ENCODE peak calls at places on chromosomes 12 and 14, in ten cellular contexts. A is EL; M is heart left ventricle; F is Caki2; O is psoas muscle; D is stimulated activated CD8-positive, alpha-beta memory T cell treated with anti-CD3 and anti-CD28 coated beads, Interleukin-4, amount 100 ng/mL, for 4 hours; S is dorsolateral prefrontal cortex; T is SW480; R is HS-5; Z is activated CD4-positive, alpha-beta memory T cell treated with anti-CD3 and anti-CD28 coated beads, Interleukin-2, amount 10 ng/mL, durations not matched to agents 7 days and 5 days. I is an unnamed sample.

GRCh38 chr12:79596719-79597350 is 93.9 kb downstream of the PAWR start:
- DNase-seq in A (no peak), M (no peak), F (no peak), O (no peak), D (no peak), S (no peak), T (no peak), R (no peak), Z (no peak), I (no peak)

GRCh38 chr14:22158560-22158959 is 430.5 kb downstream of the DAD1 start:
- DNase-seq in A (no peak), M (no peak), F (no peak), O (no peak), D (no peak), S (no peak), T (no peak), R (no peak), Z (no peak), I (no peak)

GRCh38 chr14:64762044-64763034 is 58.1 kb downstream of the PLEKHG3 start:
- DNase-seq in A (peak; percentile 77), M (peak; percentile 94), F (peak; percentile 87), O (peak; percentile 80), D (no peak), S (no peak), T (peak; percentile 64), R (no peak), Z (peak; percentile 44), I (peak; percentile 84)

GRCh38 chr14:68563256-68564131 is 229.4 kb downstream of the ZFP36L1 start:
- DNase-seq in A (peak; percentile 23), M (peak; percentile 70), F (no peak), O (no peak), D (no peak), S (no peak), T (peak; percentile 52), R (no peak), Z (no peak), I (peak; percentile 8)

GRCh38 chr12:106760184-106760531 is 14.3 kb upstream of the RIC8B start:
- DNase-seq in A (no peak), M (no peak), F (no peak), O (no peak), D (no peak), S (no peak), T (no peak), R (no peak), Z (no peak), I (no peak)

GRCh38 chr14:106309423-106309822 is 783.0 kb downstream of the TMEM121 start:
- DNase-seq in A (no peak), M (no peak), F (no peak), O (no peak), D (no peak), S (no peak), T (no peak), R (no peak), Z (no peak), I (no peak)

GRCh38 chr14:70947739-70948138 is 40.5 kb downstream of the PCNX1 start:
- DNase-seq in A (no peak), M (no peak), F (no peak), O (no peak), D (no peak), S (no peak), T (no peak), R (no peak), Z (no peak), I (no peak)

GRCh38 chr12:132946507-132946820 is 9.6 kb downstream of the ZNF605 start:
- DNase-seq in A (no peak), M (no peak), F (no peak), O (no peak), D (no peak), S (no peak), T (no peak), R (no peak), Z (no peak), I (no peak)

GRCh38 chr14:74945261-74945851 is 10.0 kb downstream of the PGF start:
- DNase-seq in A (peak; percentile 43), M (no peak), F (no peak), O (peak; percentile 51), D (no peak), S (no peak), T (no peak), R (no peak), Z (peak; percentile 33), I (no peak)

GRCh38 chr14:103391048-103391447 is 5.8 kb downstream of the MARK3 start:
- DNase-seq in A (peak; percentile 89), M (no peak), F (peak; percentile 33), O (no peak), D (no peak), S (no peak), T (peak; percentile 91), R (no peak), Z (peak; percentile 48), I (peak; percentile 39)

GRCh38 chr12:39675263-39675662 is 55.7 kb upstream of the ABCD2 start:
- DNase-seq in A (no peak), M (no peak), F (no peak), O (no peak), D (no peak), S (no peak), T (no peak), R (no peak), Z (no peak), I (no peak)

GRCh38 chr12:14995583-14996425 is 23.0 kb downstream of the PDE6H start:
- DNase-seq in A (peak; percentile 53), M (no peak), F (peak; percentile 58), O (no peak), D (no peak), S (no peak), T (peak; percentile 71), R (peak; percentile 40), Z (no peak), I (peak; percentile 54)

GRCh38 chr14:49381778-49382177 is 204.4 kb downstream of the RPS29 start:
- DNase-seq in A (no peak), M (no peak), F (no peak), O (no peak), D (no peak), S (no peak), T (no peak), R (no peak), Z (no peak), I (no peak)

GRCh38 chr14:65933400-65934068 is 521.0 kb downstream of the FUT8 start:
- DNase-seq in A (no peak), M (peak; percentile 33), F (no peak), O (no peak), D (no peak), S (no peak), T (no peak), R (no peak), Z (no peak), I (no peak)

GRCh38 chr14:91246051-91246852 is 1.7 kb upstream of the GPR68 start:
- DNase-seq in A (no peak), M (no peak), F (no peak), O (no peak), D (no peak), S (no peak), T (no peak), R (no peak), Z (peak; percentile 91), I (no peak)

GRCh38 chr12:56943878-56944277 is 9.7 kb upstream of the SDR9C7 start:
- DNase-seq in A (no peak), M (no peak), F (no peak), O (no peak), D (no peak), S (no peak), T (no peak), R (no peak), Z (no peak), I (no peak)

GRCh38 chr12:57476162-57476992 is 3.3 kb downstream of the ARHGAP9 start:
- DNase-seq in A (no peak), M (no peak), F (no peak), O (no peak), D (peak; percentile 54), S (no peak), T (no peak), R (no peak), Z (peak; percentile 86), I (no peak)

GRCh38 chr12:67062193-67062592 is 207.0 kb upstream of the CAND1 start:
- DNase-seq in A (no peak), M (no peak), F (no peak), O (no peak), D (no peak), S (no peak), T (no peak), R (no peak), Z (no peak), I (no peak)

GRCh38 chr12:67705394-67706370 is 57.1 kb downstream of the DYRK2 start:
- DNase-seq in A (peak; percentile 95), M (peak; percentile 27), F (peak; percentile 99), O (no peak), D (no peak), S (no peak), T (no peak), R (no peak), Z (no peak), I (peak; percentile 96)

GRCh38 chr12:29781705-29782266 is 2.0 kb downstream of the TMTC1 start:
- DNase-seq in A (no peak), M (no peak), F (no peak), O (no peak), D (no peak), S (no peak), T (no peak), R (no peak), Z (no peak), I (no peak)

GRCh38 chr14:32696325-32697101 is 242.2 kb upstream of the NPAS3 start:
- DNase-seq in A (no peak), M (no peak), F (no peak), O (no peak), D (no peak), S (no peak), T (no peak), R (no peak), Z (no peak), I (no peak)

GRCh38 chr12:111503116-111503515 is 96.0 kb downstream of the ATXN2 start:
- DNase-seq in A (no peak), M (no peak), F (no peak), O (no peak), D (no peak), S (no peak), T (no peak), R (no peak), Z (no peak), I (no peak)

GRCh38 chr12:49763006-49763591 is 21.7 kb downstream of the TMBIM6 start:
- DNase-seq in A (peak; percentile 47), M (peak; percentile 81), F (peak; percentile 47), O (peak; percentile 73), D (peak; percentile 41), S (peak; percentile 60), T (peak; percentile 33), R (no peak), Z (peak; percentile 84), I (no peak)

GRCh38 chr12:47987411-47988072 is 16.7 kb downstream of the COL2A1 start:
- DNase-seq in A (no peak), M (no peak), F (no peak), O (no peak), D (no peak), S (no peak), T (no peak), R (no peak), Z (no peak), I (no peak)

GRCh38 chr12:39000370-39000769 is 95.0 kb upstream of the CPNE8 start:
- DNase-seq in A (no peak), M (no peak), F (no peak), O (no peak), D (no peak), S (no peak), T (no peak), R (no peak), Z (no peak), I (no peak)

GRCh38 chr12:132501189-132501940 is 11.4 kb downstream of the FBRSL1 start:
- DNase-seq in A (no peak), M (no peak), F (no peak), O (no peak), D (no peak), S (no peak), T (no peak), R (no peak), Z (no peak), I (no peak)

GRCh38 chr12:113860950-113861349 is 105.2 kb downstream of the RBM19 start:
- DNase-seq in A (peak; percentile 88), M (no peak), F (peak; percentile 10), O (no peak), D (no peak), S (no peak), T (no peak), R (peak; percentile 63), Z (no peak), I (peak; percentile 2)

GRCh38 chr12:50825372-50825838 is 17.3 kb upstream of the TMPRSS12 start:
- DNase-seq in A (peak; percentile 66), M (no peak), F (peak; percentile 56), O (no peak), D (no peak), S (no peak), T (peak; percentile 69), R (peak; percentile 44), Z (no peak), I (peak; percentile 38)

I was measured in kidney glomerular epithelial cell.